ENCODE peak calls at places on chromosomes 3 and 15, in ten cellular contexts. One of them, this sample, is unnamed.

GRCh38 chr3:177810162-177810623 is 612.9 kb upstream of the TBL1XR1 start:
- DNase-seq in astrocyte: peak
- DNase-seq in WERI-Rb-1: no peak
- DNase-seq in left ventricle myocardium inferior: no peak
- DNase-seq in sigmoid colon: no peak
- DNase-seq in fibroblast of pulmonary artery: peak
- DNase-seq in endothelial cell: no peak
- DNase-seq in spleen: no peak
- DNase-seq in progenitor cell of endocrine pancreas: no peak
- DNase-seq in pancreas: no peak
- DNase-seq in this sample: no peak

GRCh38 chr3:134697830-134698699 is 47.2 kb upstream of the KY start:
- DNase-seq in left ventricle myocardium inferior: no peak
- DNase-seq in astrocyte: no peak
- DNase-seq in spleen: no peak
- DNase-seq in pancreas: no peak
- DNase-seq in sigmoid colon: no peak
- DNase-seq in endothelial cell: no peak
- DNase-seq in WERI-Rb-1: no peak
- DNase-seq in fibroblast of pulmonary artery: no peak
- DNase-seq in progenitor cell of endocrine pancreas: no peak
- DNase-seq in this sample: no peak

GRCh38 chr15:80695099-80695910 is at the start of gene ABHD17C:
- DNase-seq in fibroblast of pulmonary artery: peak
- DNase-seq in progenitor cell of endocrine pancreas: peak
- DNase-seq in pancreas: peak
- DNase-seq in astrocyte: peak
- DNase-seq in left ventricle myocardium inferior: peak
- DNase-seq in WERI-Rb-1: peak
- DNase-seq in sigmoid colon: peak
- DNase-seq in spleen: peak
- DNase-seq in endothelial cell: peak
- DNase-seq in this sample: no peak

GRCh38 chr3:147737411-147737810 is 328.2 kb downstream of the ZIC1 start:
- DNase-seq in sigmoid colon: no peak
- DNase-seq in left ventricle myocardium inferior: no peak
- DNase-seq in astrocyte: no peak
- DNase-seq in fibroblast of pulmonary artery: no peak
- DNase-seq in endothelial cell: no peak
- DNase-seq in WERI-Rb-1: no peak
- DNase-seq in spleen: no peak
- DNase-seq in pancreas: no peak
- DNase-seq in progenitor cell of endocrine pancreas: no peak
- DNase-seq in this sample: no peak

GRCh38 chr15:99282129-99282528 is 30.8 kb downstream of the LRRC28 start:
- DNase-seq in endothelial cell: no peak
- DNase-seq in sigmoid colon: no peak
- DNase-seq in spleen: no peak
- DNase-seq in pancreas: no peak
- DNase-seq in fibroblast of pulmonary artery: no peak
- DNase-seq in astrocyte: no peak
- DNase-seq in WERI-Rb-1: no peak
- DNase-seq in progenitor cell of endocrine pancreas: no peak
- DNase-seq in left ventricle myocardium inferior: no peak
- DNase-seq in this sample: no peak

GRCh38 chr15:46636220-46636619 is 1001.4 kb downstream of the SQOR start:
- DNase-seq in progenitor cell of endocrine pancreas: no peak
- DNase-seq in fibroblast of pulmonary artery: no peak
- DNase-seq in astrocyte: no peak
- DNase-seq in WERI-Rb-1: no peak
- DNase-seq in sigmoid colon: no peak
- DNase-seq in pancreas: no peak
- DNase-seq in left ventricle myocardium inferior: no peak
- DNase-seq in spleen: no peak
- DNase-seq in endothelial cell: no peak
- DNase-seq in this sample: no peak

GRCh38 chr3:15458212-15458780 is 30.9 kb downstream of the EAF1 start:
- DNase-seq in fibroblast of pulmonary artery: no peak
- DNase-seq in endothelial cell: no peak
- DNase-seq in sigmoid colon: no peak
- DNase-seq in spleen: no peak
- DNase-seq in WERI-Rb-1: no peak
- DNase-seq in progenitor cell of endocrine pancreas: no peak
- DNase-seq in left ventricle myocardium inferior: no peak
- DNase-seq in astrocyte: no peak
- DNase-seq in pancreas: no peak
- DNase-seq in this sample: no peak

GRCh38 chr3:56788506-56788905 is 13.2 kb downstream of the ARHGEF3 start:
- DNase-seq in fibroblast of pulmonary artery: no peak
- DNase-seq in spleen: no peak
- DNase-seq in sigmoid colon: no peak
- DNase-seq in left ventricle myocardium inferior: no peak
- DNase-seq in astrocyte: no peak
- DNase-seq in progenitor cell of endocrine pancreas: no peak
- DNase-seq in WERI-Rb-1: no peak
- DNase-seq in pancreas: no peak
- DNase-seq in endothelial cell: no peak
- DNase-seq in this sample: no peak

GRCh38 chr3:146895026-146895749 is 290.0 kb upstream of the PLSCR5 start:
- DNase-seq in endothelial cell: no peak
- DNase-seq in progenitor cell of endocrine pancreas: no peak
- DNase-seq in left ventricle myocardium inferior: no peak
- DNase-seq in spleen: no peak
- DNase-seq in astrocyte: peak
- DNase-seq in pancreas: no peak
- DNase-seq in WERI-Rb-1: no peak
- DNase-seq in fibroblast of pulmonary artery: peak
- DNase-seq in sigmoid colon: no peak
- DNase-seq in this sample: no peak

GRCh38 chr3:81816473-81817260 is 55.2 kb upstream of the GBE1 start:
- DNase-seq in pancreas: peak
- DNase-seq in left ventricle myocardium inferior: no peak
- DNase-seq in astrocyte: peak
- DNase-seq in WERI-Rb-1: no peak
- DNase-seq in progenitor cell of endocrine pancreas: no peak
- DNase-seq in spleen: no peak
- DNase-seq in sigmoid colon: no peak
- DNase-seq in endothelial cell: no peak
- DNase-seq in fibroblast of pulmonary artery: peak
- DNase-seq in this sample: no peak

GRCh38 chr3:49501258-49501609 is 31.2 kb downstream of the DAG1 start:
- DNase-seq in spleen: no peak
- DNase-seq in left ventricle myocardium inferior: no peak
- DNase-seq in progenitor cell of endocrine pancreas: no peak
- DNase-seq in WERI-Rb-1: no peak
- DNase-seq in astrocyte: no peak
- DNase-seq in fibroblast of pulmonary artery: no peak
- DNase-seq in sigmoid colon: no peak
- DNase-seq in endothelial cell: no peak
- DNase-seq in pancreas: no peak
- DNase-seq in this sample: no peak

GRCh38 chr3:186417791-186418190 is 55.8 kb upstream of the DGKG start:
- DNase-seq in astrocyte: peak
- DNase-seq in left ventricle myocardium inferior: no peak
- DNase-seq in sigmoid colon: no peak
- DNase-seq in fibroblast of pulmonary artery: peak
- DNase-seq in spleen: no peak
- DNase-seq in endothelial cell: no peak
- DNase-seq in WERI-Rb-1: no peak
- DNase-seq in pancreas: no peak
- DNase-seq in progenitor cell of endocrine pancreas: no peak
- DNase-seq in this sample: no peak

GRCh38 chr15:74364936-74365618 is 2.4 kb downstream of the CYP11A1 start:
- DNase-seq in progenitor cell of endocrine pancreas: no peak
- DNase-seq in WERI-Rb-1: no peak
- DNase-seq in astrocyte: no peak
- DNase-seq in pancreas: no peak
- DNase-seq in sigmoid colon: peak
- DNase-seq in left ventricle myocardium inferior: no peak
- DNase-seq in endothelial cell: no peak
- DNase-seq in spleen: no peak
- DNase-seq in fibroblast of pulmonary artery: no peak
- DNase-seq in this sample: no peak

GRCh38 chr3:49199900-49200281 is 28.5 kb downstream of the KLHDC8B start:
- DNase-seq in WERI-Rb-1: no peak
- DNase-seq in left ventricle myocardium inferior: no peak
- DNase-seq in endothelial cell: no peak
- DNase-seq in progenitor cell of endocrine pancreas: no peak
- DNase-seq in astrocyte: no peak
- DNase-seq in pancreas: no peak
- DNase-seq in fibroblast of pulmonary artery: no peak
- DNase-seq in sigmoid colon: no peak
- DNase-seq in spleen: peak
- DNase-seq in this sample: no peak

GRCh38 chr15:33701304-33701696 is 267.0 kb upstream of the CHRM5 start:
- DNase-seq in endothelial cell: no peak
- DNase-seq in progenitor cell of endocrine pancreas: no peak
- DNase-seq in pancreas: no peak
- DNase-seq in astrocyte: no peak
- DNase-seq in left ventricle myocardium inferior: no peak
- DNase-seq in spleen: no peak
- DNase-seq in WERI-Rb-1: peak
- DNase-seq in fibroblast of pulmonary artery: no peak
- DNase-seq in sigmoid colon: no peak
- DNase-seq in this sample: no peak

GRCh38 chr3:117052356-117052755 is 342.8 kb downstream of the TUSC7 start:
- DNase-seq in WERI-Rb-1: no peak
- DNase-seq in sigmoid colon: no peak
- DNase-seq in pancreas: no peak
- DNase-seq in astrocyte: peak
- DNase-seq in endothelial cell: no peak
- DNase-seq in left ventricle myocardium inferior: no peak
- DNase-seq in spleen: no peak
- DNase-seq in fibroblast of pulmonary artery: peak
- DNase-seq in progenitor cell of endocrine pancreas: no peak
- DNase-seq in this sample: no peak

GRCh38 chr3:197329382-197329781 is 31.0 kb upstream of the DLG1 start:
- DNase-seq in endothelial cell: no peak
- DNase-seq in left ventricle myocardium inferior: no peak
- DNase-seq in WERI-Rb-1: no peak
- DNase-seq in progenitor cell of endocrine pancreas: no peak
- DNase-seq in spleen: no peak
- DNase-seq in astrocyte: no peak
- DNase-seq in sigmoid colon: no peak
- DNase-seq in fibroblast of pulmonary artery: no peak
- DNase-seq in pancreas: no peak
- DNase-seq in this sample: no peak

GRCh38 chr3:21642433-21642832 is 108.6 kb downstream of the ZNF385D start:
- DNase-seq in fibroblast of pulmonary artery: no peak
- DNase-seq in spleen: no peak
- DNase-seq in progenitor cell of endocrine pancreas: no peak
- DNase-seq in endothelial cell: no peak
- DNase-seq in WERI-Rb-1: no peak
- DNase-seq in sigmoid colon: no peak
- DNase-seq in left ventricle myocardium inferior: no peak
- DNase-seq in astrocyte: peak
- DNase-seq in pancreas: no peak
- DNase-seq in this sample: no peak

GRCh38 chr15:33022629-33023028 is 171.9 kb downstream of the FMN1 start:
- DNase-seq in spleen: no peak
- DNase-seq in astrocyte: peak
- DNase-seq in progenitor cell of endocrine pancreas: no peak
- DNase-seq in WERI-Rb-1: no peak
- DNase-seq in sigmoid colon: peak
- DNase-seq in pancreas: no peak
- DNase-seq in left ventricle myocardium inferior: peak
- DNase-seq in endothelial cell: peak
- DNase-seq in fibroblast of pulmonary artery: peak
- DNase-seq in this sample: no peak

GRCh38 chr3:111823341-111823830 is 35.7 kb upstream of the PHLDB2 start:
- DNase-seq in sigmoid colon: no peak
- DNase-seq in progenitor cell of endocrine pancreas: no peak
- DNase-seq in fibroblast of pulmonary artery: no peak
- DNase-seq in endothelial cell: no peak
- DNase-seq in pancreas: no peak
- DNase-seq in WERI-Rb-1: no peak
- DNase-seq in astrocyte: no peak
- DNase-seq in left ventricle myocardium inferior: no peak
- DNase-seq in spleen: no peak
- DNase-seq in this sample: no peak

GRCh38 chr15:61275901-61276300 is 46.8 kb upstream of the RORA start:
- DNase-seq in left ventricle myocardium inferior: no peak
- DNase-seq in pancreas: no peak
- DNase-seq in endothelial cell: no peak
- DNase-seq in sigmoid colon: no peak
- DNase-seq in WERI-Rb-1: peak
- DNase-seq in fibroblast of pulmonary artery: no peak
- DNase-seq in spleen: no peak
- DNase-seq in astrocyte: no peak
- DNase-seq in progenitor cell of endocrine pancreas: no peak
- DNase-seq in this sample: no peak

GRCh38 chr3:149480326-149481017 is 6.0 kb downstream of the TM4SF4 start:
- DNase-seq in fibroblast of pulmonary artery: peak
- DNase-seq in WERI-Rb-1: peak
- DNase-seq in astrocyte: peak
- DNase-seq in endothelial cell: peak
- DNase-seq in sigmoid colon: peak
- DNase-seq in progenitor cell of endocrine pancreas: peak
- DNase-seq in spleen: peak
- DNase-seq in left ventricle myocardium inferior: peak
- DNase-seq in pancreas: peak
- DNase-seq in this sample: peak
- TF ChIP-seq CTCF in fibroblast of pulmonary artery: peak
- TF ChIP-seq CTCF in WERI-Rb-1: peak
- TF ChIP-seq CTCF in astrocyte: peak
- TF ChIP-seq CTCF in endothelial cell: peak
- TF ChIP-seq CTCF in sigmoid colon: peak
- TF ChIP-seq CTCF in progenitor cell of endocrine pancreas: peak
- TF ChIP-seq CTCF in spleen: peak
- TF ChIP-seq CTCF in left ventricle myocardium inferior: peak
- TF ChIP-seq CTCF in pancreas: peak
- TF ChIP-seq CTCF in this sample: no peak

GRCh38 chr15:85967553-85967952 is 112.1 kb upstream of the AGBL1 start:
- DNase-seq in progenitor cell of endocrine pancreas: no peak
- DNase-seq in astrocyte: no peak
- DNase-seq in spleen: no peak
- DNase-seq in left ventricle myocardium inferior: no peak
- DNase-seq in fibroblast of pulmonary artery: no peak
- DNase-seq in endothelial cell: no peak
- DNase-seq in pancreas: no peak
- DNase-seq in WERI-Rb-1: no peak
- DNase-seq in sigmoid colon: no peak
- DNase-seq in this sample: no peak
- TF ChIP-seq CTCF in progenitor cell of endocrine pancreas: no peak
- TF ChIP-seq CTCF in astrocyte: no peak
- TF ChIP-seq CTCF in spleen: no peak
- TF ChIP-seq CTCF in left ventricle myocardium inferior: no peak
- TF ChIP-seq CTCF in fibroblast of pulmonary artery: no peak
- TF ChIP-seq CTCF in endothelial cell: no peak
- TF ChIP-seq CTCF in pancreas: no peak
- TF ChIP-seq CTCF in WERI-Rb-1: no peak
- TF ChIP-seq CTCF in sigmoid colon: no peak
- TF ChIP-seq CTCF in this sample: no peak

GRCh38 chr3:18837137-18837536 is 311.2 kb upstream of the KCNH8 start:
- DNase-seq in fibroblast of pulmonary artery: no peak
- DNase-seq in sigmoid colon: no peak
- DNase-seq in astrocyte: no peak
- DNase-seq in progenitor cell of endocrine pancreas: no peak
- DNase-seq in WERI-Rb-1: no peak
- DNase-seq in endothelial cell: no peak
- DNase-seq in pancreas: no peak
- DNase-seq in left ventricle myocardium inferior: no peak
- DNase-seq in spleen: no peak
- DNase-seq in this sample: no peak
- TF ChIP-seq CTCF in fibroblast of pulmonary artery: no peak
- TF ChIP-seq CTCF in sigmoid colon: no peak
- TF ChIP-seq CTCF in astrocyte: no peak
- TF ChIP-seq CTCF in progenitor cell of endocrine pancreas: no peak
- TF ChIP-seq CTCF in WERI-Rb-1: no peak
- TF ChIP-seq CTCF in endothelial cell: no peak
- TF ChIP-seq CTCF in pancreas: no peak
- TF ChIP-seq CTCF in left ventricle myocardium inferior: no peak
- TF ChIP-seq CTCF in spleen: no peak
- TF ChIP-seq CTCF in this sample: no peak

GRCh38 chr3:180601688-180602666 is at the start of gene TTC14:
- DNase-seq in left ventricle myocardium inferior: peak
- DNase-seq in endothelial cell: peak
- DNase-seq in progenitor cell of endocrine pancreas: peak
- DNase-seq in pancreas: peak
- DNase-seq in fibroblast of pulmonary artery: peak
- DNase-seq in spleen: peak
- DNase-seq in astrocyte: peak
- DNase-seq in sigmoid colon: peak
- DNase-seq in WERI-Rb-1: peak
- DNase-seq in this sample: peak
- TF ChIP-seq CTCF in left ventricle myocardium inferior: no peak
- TF ChIP-seq CTCF in endothelial cell: no peak
- TF ChIP-seq CTCF in progenitor cell of endocrine pancreas: no peak
- TF ChIP-seq CTCF in pancreas: no peak
- TF ChIP-seq CTCF in fibroblast of pulmonary artery: no peak
- TF ChIP-seq CTCF in spleen: no peak
- TF ChIP-seq CTCF in astrocyte: no peak
- TF ChIP-seq CTCF in sigmoid colon: no peak
- TF ChIP-seq CTCF in WERI-Rb-1: peak
- TF ChIP-seq CTCF in this sample: no peak

This sample was measured in omental fat pad.